ENCODE peak calls at places on chromosome 3, in nine cellular contexts. One of them, this sample, is unnamed.
A peak's percentile ranks its signal among the peaks of the same experiment; 100 is the strongest.

GRCh38 chr3:186283651-186284445 is 78.2 kb downstream of the DGKG start:
- DNase-seq in GM20000: no peak
- DNase-seq in AG09319: no peak
- DNase-seq in ovary: no peak
- DNase-seq in astrocyte: peak; percentile 69
- DNase-seq in uterus: no peak
- DNase-seq in chondrocyte: no peak
- DNase-seq in pancreas: no peak
- DNase-seq in B cell: no peak
- DNase-seq in this sample: no peak

GRCh38 chr3:178059836-178060235 is 476.4 kb upstream of the KCNMB2 start:
- DNase-seq in GM20000: no peak
- DNase-seq in AG09319: no peak
- DNase-seq in ovary: no peak
- DNase-seq in astrocyte: no peak
- DNase-seq in uterus: no peak
- DNase-seq in chondrocyte: no peak
- DNase-seq in pancreas: no peak
- DNase-seq in B cell: no peak
- DNase-seq in this sample: no peak

GRCh38 chr3:98821072-98821471 is 57.9 kb downstream of the ST3GAL6 start:
- DNase-seq in GM20000: no peak
- DNase-seq in AG09319: no peak
- DNase-seq in ovary: no peak
- DNase-seq in astrocyte: no peak
- DNase-seq in uterus: no peak
- DNase-seq in chondrocyte: no peak
- DNase-seq in pancreas: no peak
- DNase-seq in B cell: no peak
- DNase-seq in this sample: no peak

GRCh38 chr3:184813357-184813756 is 1.4 kb downstream of the VPS8 start:
- DNase-seq in GM20000: no peak
- DNase-seq in AG09319: no peak
- DNase-seq in ovary: no peak
- DNase-seq in astrocyte: no peak
- DNase-seq in uterus: no peak
- DNase-seq in chondrocyte: no peak
- DNase-seq in pancreas: no peak
- DNase-seq in B cell: no peak
- DNase-seq in this sample: no peak

GRCh38 chr3:195064300-195064931 is 206.5 kb downstream of the XXYLT1 start:
- DNase-seq in GM20000: no peak
- DNase-seq in AG09319: no peak
- DNase-seq in ovary: no peak
- DNase-seq in astrocyte: no peak
- DNase-seq in uterus: no peak
- DNase-seq in chondrocyte: peak; percentile 33
- DNase-seq in pancreas: no peak
- DNase-seq in B cell: no peak
- DNase-seq in this sample: no peak

GRCh38 chr3:147554332-147554731 is 145.2 kb downstream of the ZIC1 start:
- DNase-seq in GM20000: no peak
- DNase-seq in AG09319: no peak
- DNase-seq in ovary: no peak
- DNase-seq in astrocyte: no peak
- DNase-seq in uterus: no peak
- DNase-seq in chondrocyte: no peak
- DNase-seq in pancreas: no peak
- DNase-seq in B cell: no peak
- DNase-seq in this sample: no peak

GRCh38 chr3:172104471-172105072 is 65.2 kb downstream of the FNDC3B start:
- DNase-seq in GM20000: no peak
- DNase-seq in AG09319: no peak
- DNase-seq in ovary: no peak
- DNase-seq in astrocyte: peak; percentile 61
- DNase-seq in uterus: no peak
- DNase-seq in chondrocyte: no peak
- DNase-seq in pancreas: no peak
- DNase-seq in B cell: no peak
- DNase-seq in this sample: no peak

GRCh38 chr3:134260984-134261383 is 10.3 kb upstream of the RYK start:
- DNase-seq in GM20000: no peak
- DNase-seq in AG09319: no peak
- DNase-seq in ovary: no peak
- DNase-seq in astrocyte: no peak
- DNase-seq in uterus: no peak
- DNase-seq in chondrocyte: no peak
- DNase-seq in pancreas: no peak
- DNase-seq in B cell: no peak
- DNase-seq in this sample: no peak

GRCh38 chr3:187352581-187353575 is 15.3 kb upstream of the RTP4 start:
- DNase-seq in GM20000: no peak
- DNase-seq in AG09319: no peak
- DNase-seq in ovary: no peak
- DNase-seq in astrocyte: peak; percentile 31
- DNase-seq in uterus: no peak
- DNase-seq in chondrocyte: no peak
- DNase-seq in pancreas: no peak
- DNase-seq in B cell: no peak
- DNase-seq in this sample: no peak

GRCh38 chr3:17057316-17057715 is 172.6 kb downstream of the PLCL2 start:
- DNase-seq in GM20000: no peak
- DNase-seq in AG09319: no peak
- DNase-seq in ovary: no peak
- DNase-seq in astrocyte: peak; percentile 46
- DNase-seq in uterus: no peak
- DNase-seq in chondrocyte: no peak
- DNase-seq in pancreas: no peak
- DNase-seq in B cell: no peak
- DNase-seq in this sample: no peak

GRCh38 chr3:77816470-77816869 is 776.6 kb downstream of the ROBO2 start:
- DNase-seq in GM20000: no peak
- DNase-seq in AG09319: no peak
- DNase-seq in ovary: no peak
- DNase-seq in astrocyte: no peak
- DNase-seq in uterus: no peak
- DNase-seq in chondrocyte: no peak
- DNase-seq in pancreas: no peak
- DNase-seq in B cell: no peak
- DNase-seq in this sample: no peak

GRCh38 chr3:77814845-77815244 is 774.9 kb downstream of the ROBO2 start:
- DNase-seq in GM20000: no peak
- DNase-seq in AG09319: no peak
- DNase-seq in ovary: no peak
- DNase-seq in astrocyte: no peak
- DNase-seq in uterus: no peak
- DNase-seq in chondrocyte: no peak
- DNase-seq in pancreas: no peak
- DNase-seq in B cell: no peak
- DNase-seq in this sample: no peak

GRCh38 chr3:77815467-77815866 is 775.6 kb downstream of the ROBO2 start:
- DNase-seq in GM20000: no peak
- DNase-seq in AG09319: no peak
- DNase-seq in ovary: no peak
- DNase-seq in astrocyte: no peak
- DNase-seq in uterus: no peak
- DNase-seq in chondrocyte: no peak
- DNase-seq in pancreas: no peak
- DNase-seq in B cell: no peak
- DNase-seq in this sample: peak; percentile 37
- TF ChIP-seq CTCF in GM20000: no peak
- TF ChIP-seq CTCF in AG09319: peak; percentile 22
- TF ChIP-seq CTCF in ovary: no peak
- TF ChIP-seq CTCF in astrocyte: no peak
- TF ChIP-seq CTCF in uterus: no peak
- TF ChIP-seq CTCF in chondrocyte: peak; percentile 61
- TF ChIP-seq CTCF in pancreas: no peak
- TF ChIP-seq CTCF in B cell: no peak
- TF ChIP-seq CTCF in this sample: peak; percentile 45

DNA sequence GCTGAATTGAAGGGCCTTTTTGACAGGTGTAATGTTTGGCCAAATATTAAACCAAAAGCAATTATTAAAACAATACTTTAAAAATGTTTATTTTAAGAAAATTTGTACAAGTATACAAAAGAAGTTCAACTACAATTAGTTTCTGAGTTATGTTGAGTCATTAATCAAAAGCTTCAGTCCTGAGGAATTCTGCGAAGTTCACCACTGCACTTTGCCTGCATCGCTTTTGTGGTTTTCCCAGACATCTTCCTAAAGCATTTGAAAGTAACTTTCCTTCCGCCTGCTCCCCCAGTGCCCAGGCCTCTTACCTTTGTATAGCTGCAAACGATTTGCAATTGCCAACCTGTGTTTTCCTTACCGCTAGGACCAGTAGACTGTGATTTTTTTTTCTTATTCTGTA is 69.5 kb downstream of the KCNAB1 start:
- DNase-seq in GM20000: no peak
- DNase-seq in AG09319: no peak
- DNase-seq in ovary: no peak
- DNase-seq in astrocyte: peak; percentile 87
- DNase-seq in uterus: no peak
- DNase-seq in chondrocyte: no peak
- DNase-seq in pancreas: no peak
- DNase-seq in B cell: no peak
- DNase-seq in this sample: no peak
- TF ChIP-seq CTCF in GM20000: no peak
- TF ChIP-seq CTCF in AG09319: no peak
- TF ChIP-seq CTCF in ovary: no peak
- TF ChIP-seq CTCF in astrocyte: no peak
- TF ChIP-seq CTCF in uterus: no peak
- TF ChIP-seq CTCF in chondrocyte: no peak
- TF ChIP-seq CTCF in pancreas: no peak
- TF ChIP-seq CTCF in B cell: no peak
- TF ChIP-seq CTCF in this sample: no peak

DNA sequence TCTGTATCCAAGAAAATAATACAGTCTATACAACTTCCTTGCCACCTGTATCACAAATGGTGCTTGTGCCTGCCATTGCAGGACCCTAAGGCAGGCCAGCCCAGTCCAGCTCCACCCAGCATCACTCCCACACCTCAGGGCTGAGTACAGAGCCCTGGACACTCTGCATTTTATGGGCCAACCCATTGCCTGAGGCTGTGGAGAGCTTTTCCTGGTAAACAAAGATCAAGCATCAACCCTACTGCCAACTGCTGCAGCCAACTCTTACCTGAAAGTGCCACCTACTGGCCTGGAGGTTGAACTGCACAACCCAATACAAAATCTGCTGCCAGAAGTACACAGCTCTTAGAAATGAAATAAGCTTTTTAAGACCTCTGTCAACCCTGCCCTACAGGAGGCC is 1082.2 kb downstream of the NAALADL2 start:
- DNase-seq in GM20000: peak; percentile 16
- DNase-seq in AG09319: no peak
- DNase-seq in ovary: no peak
- DNase-seq in astrocyte: no peak
- DNase-seq in uterus: no peak
- DNase-seq in chondrocyte: no peak
- DNase-seq in pancreas: no peak
- DNase-seq in B cell: no peak
- DNase-seq in this sample: peak; percentile 38
- TF ChIP-seq CTCF in GM20000: peak; percentile 50
- TF ChIP-seq CTCF in AG09319: peak; percentile 27
- TF ChIP-seq CTCF in ovary: no peak
- TF ChIP-seq CTCF in astrocyte: peak; percentile 31
- TF ChIP-seq CTCF in uterus: no peak
- TF ChIP-seq CTCF in chondrocyte: peak; percentile 53
- TF ChIP-seq CTCF in pancreas: no peak
- TF ChIP-seq CTCF in B cell: peak; percentile 14
- TF ChIP-seq CTCF in this sample: no peak

GRCh38 chr3:113533534-113533892 is 1.2 kb downstream of the SIDT1 start:
- DNase-seq in GM20000: peak; percentile 56
- DNase-seq in AG09319: no peak
- DNase-seq in ovary: no peak
- DNase-seq in astrocyte: no peak
- DNase-seq in uterus: no peak
- DNase-seq in chondrocyte: no peak
- DNase-seq in pancreas: no peak
- DNase-seq in B cell: peak; percentile 51
- DNase-seq in this sample: no peak

GRCh38 chr3:113536627-113537101 is 4.3 kb downstream of the SIDT1 start:
- DNase-seq in GM20000: no peak
- DNase-seq in AG09319: no peak
- DNase-seq in ovary: no peak
- DNase-seq in astrocyte: no peak
- DNase-seq in uterus: no peak
- DNase-seq in chondrocyte: no peak
- DNase-seq in pancreas: no peak
- DNase-seq in B cell: no peak
- DNase-seq in this sample: no peak

GRCh38 chr3:113537155-113537554 is 4.8 kb downstream of the SIDT1 start:
- DNase-seq in GM20000: no peak
- DNase-seq in AG09319: no peak
- DNase-seq in ovary: no peak
- DNase-seq in astrocyte: no peak
- DNase-seq in uterus: no peak
- DNase-seq in chondrocyte: no peak
- DNase-seq in pancreas: no peak
- DNase-seq in B cell: no peak
- DNase-seq in this sample: no peak

GRCh38 chr3:113534365-113534764 is 2.0 kb downstream of the SIDT1 start:
- DNase-seq in GM20000: peak; percentile 37
- DNase-seq in AG09319: no peak
- DNase-seq in ovary: no peak
- DNase-seq in astrocyte: no peak
- DNase-seq in uterus: no peak
- DNase-seq in chondrocyte: no peak
- DNase-seq in pancreas: no peak
- DNase-seq in B cell: no peak
- DNase-seq in this sample: no peak

GRCh38 chr3:113535898-113536297 is 3.5 kb downstream of the SIDT1 start:
- DNase-seq in GM20000: no peak
- DNase-seq in AG09319: no peak
- DNase-seq in ovary: no peak
- DNase-seq in astrocyte: no peak
- DNase-seq in uterus: no peak
- DNase-seq in chondrocyte: no peak
- DNase-seq in pancreas: no peak
- DNase-seq in B cell: no peak
- DNase-seq in this sample: no peak
- TF ChIP-seq CTCF in GM20000: no peak
- TF ChIP-seq CTCF in AG09319: no peak
- TF ChIP-seq CTCF in ovary: no peak
- TF ChIP-seq CTCF in astrocyte: peak; percentile 28
- TF ChIP-seq CTCF in uterus: no peak
- TF ChIP-seq CTCF in chondrocyte: peak; percentile 53
- TF ChIP-seq CTCF in pancreas: no peak
- TF ChIP-seq CTCF in B cell: peak; percentile 40
- TF ChIP-seq CTCF in this sample: no peak

This sample was measured in Caco-2.